ENCODE peak calls at places on chromosomes 2 and 18, in four cellular contexts. F is K562, Y is GM12878, M is HepG2. J is an unnamed sample.

GRCh38 chr2:174138161-174138560 is 110.2 kb downstream of the OLA1 start:
- DNase-seq in F (peak), Y (no peak), M (peak), J (no peak)

GRCh38 chr2:1582891-1583341 is 161.4 kb downstream of the PXDN start:
- DNase-seq in F (no peak), Y (no peak), M (no peak), J (no peak)

GRCh38 chr2:137467246-137467862 is 496.9 kb upstream of the HNMT start:
- DNase-seq in F (no peak), Y (peak), M (peak), J (peak)

GRCh38 chr18:80169607-80170006 is 60.5 kb downstream of the ADNP2 start:
- DNase-seq in F (no peak), Y (no peak), M (no peak), J (no peak)

GRCh38 chr2:241002275-241003046 is 4.0 kb downstream of the SNED1 start:
- DNase-seq in F (no peak), Y (no peak), M (no peak), J (no peak)

GRCh38 chr2:235765181-235765820 is 271.5 kb downstream of the AGAP1 start:
- DNase-seq in F (no peak), Y (no peak), M (no peak), J (no peak)

GRCh38 chr2:185436787-185437372 is 301.7 kb upstream of the FSIP2 start:
- DNase-seq in F (no peak), Y (no peak), M (no peak), J (no peak)

GRCh38 chr2:224837558-224837957 is 121.4 kb upstream of the CCDC195 start:
- DNase-seq in F (no peak), Y (no peak), M (no peak), J (no peak)

GRCh38 chr2:216713691-216714411 is 18.5 kb upstream of the IGFBP5 start:
- DNase-seq in F (no peak), Y (no peak), M (no peak), J (no peak)

GRCh38 chr2:30979822-30980245 is 158.4 kb downstream of the GALNT14 start:
- DNase-seq in F (no peak), Y (no peak), M (no peak), J (no peak)

GRCh38 chr2:236638707-236639106 is 69.1 kb downstream of the ACKR3 start:
- DNase-seq in F (no peak), Y (no peak), M (no peak), J (no peak)

DNA sequence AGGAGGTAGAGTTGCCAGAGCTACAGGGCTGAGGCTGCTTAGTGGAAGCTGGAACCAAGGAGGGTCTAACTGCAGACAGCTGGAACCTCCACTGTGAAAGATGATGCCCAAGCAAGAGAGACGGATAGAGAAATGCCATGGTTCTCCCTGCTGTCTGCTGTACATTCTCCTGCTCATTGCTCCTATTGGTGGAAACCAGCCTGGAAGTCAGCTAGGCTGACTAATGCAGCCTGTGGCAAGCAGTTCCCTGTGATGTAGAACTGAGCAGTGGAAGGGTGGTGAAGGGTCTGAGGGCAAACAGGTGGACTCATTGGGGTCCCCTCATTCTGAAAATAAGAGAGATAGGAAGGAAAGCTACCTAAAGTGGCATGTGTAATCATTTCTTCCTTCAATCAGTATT is 563.6 kb downstream of the SLC4A3 start:
- DNase-seq in F (no peak), Y (no peak), M (no peak), J (no peak)
- TF ChIP-seq USF2 in F (no peak), Y (no peak), M (no peak), J (no peak)

GRCh38 chr2:62147610-62148301 is 48.2 kb upstream of the B3GNT2 start:
- DNase-seq in F (no peak), Y (no peak), M (no peak), J (no peak)

GRCh38 chr2:62152000-62152399 is 43.9 kb upstream of the B3GNT2 start:
- DNase-seq in F (no peak), Y (no peak), M (no peak), J (no peak)

GRCh38 chr2:62150597-62151305 is 45.2 kb upstream of the B3GNT2 start:
- DNase-seq in F (no peak), Y (no peak), M (no peak), J (no peak)

GRCh38 chr2:62149708-62150107 is 46.2 kb upstream of the B3GNT2 start:
- DNase-seq in F (no peak), Y (no peak), M (no peak), J (no peak)

DNA sequence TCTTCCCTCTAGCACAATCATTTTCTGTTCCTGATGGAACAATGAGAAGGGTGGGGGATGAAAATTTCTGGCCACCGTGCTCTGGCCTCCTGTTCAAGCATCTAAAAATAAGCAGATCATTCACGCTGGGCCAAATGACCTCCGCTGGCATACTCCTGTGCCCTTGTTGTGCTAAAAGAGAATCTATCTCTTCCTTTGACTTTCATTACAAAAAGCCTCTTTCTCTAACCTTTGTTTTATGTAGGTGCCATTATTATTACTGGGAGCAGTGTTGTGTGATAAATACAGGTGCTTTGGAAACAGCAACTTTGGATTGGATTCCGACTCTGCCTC is 44.6 kb upstream of the B3GNT2 start:
- DNase-seq in F (no peak), Y (no peak), M (no peak), J (no peak)
- TF ChIP-seq SRF in F (no peak), Y (no peak), M (no peak), J (no peak)

DNA sequence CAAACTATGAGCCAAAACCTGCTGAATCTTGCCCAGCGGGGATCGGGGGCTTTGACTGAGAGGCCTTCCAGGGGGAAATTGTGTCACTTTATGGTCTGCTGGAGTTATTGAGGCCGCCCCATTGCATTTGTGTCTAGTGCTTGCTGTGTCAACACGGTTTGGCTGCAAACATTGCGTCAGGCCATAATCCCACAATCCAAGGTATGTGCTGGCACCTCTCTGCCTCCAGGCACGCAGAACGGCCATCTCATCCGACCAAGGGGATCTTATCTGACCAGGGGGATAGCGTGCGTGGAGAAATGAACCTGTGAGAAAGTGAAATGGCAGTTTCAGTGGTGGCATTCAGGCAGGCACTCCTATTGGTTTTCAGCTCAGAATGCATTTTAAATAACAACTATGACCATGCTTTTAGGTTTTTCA is 18.1 kb upstream of the LYPD6B start:
- DNase-seq in F (no peak), Y (peak), M (peak), J (no peak)
- TF ChIP-seq CREB1 in F (no peak), Y (no peak), M (no peak), J (no peak)

DNA sequence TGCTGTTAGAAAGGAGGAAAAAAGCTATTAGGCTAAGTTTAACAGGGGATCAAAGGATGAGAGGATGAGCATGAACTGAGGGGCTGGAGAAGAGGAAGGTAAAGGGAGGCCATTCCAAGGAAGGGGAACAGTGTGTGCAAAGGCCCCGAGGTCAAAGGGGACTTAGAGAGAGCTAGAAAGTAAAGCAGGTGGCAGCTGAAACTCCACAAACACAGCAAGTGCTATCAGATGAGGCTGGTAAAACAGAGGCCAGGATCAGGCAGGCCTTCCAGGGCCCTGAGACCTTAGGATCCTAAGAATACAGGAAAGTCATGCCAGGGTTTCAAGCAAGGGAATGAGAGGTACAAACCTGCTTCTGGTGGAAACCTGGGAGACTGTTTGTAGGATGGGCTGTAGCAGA is 5.8 kb downstream of the HDAC4 start:
- DNase-seq in F (no peak), Y (no peak), M (no peak), J (no peak)
- TF ChIP-seq USF2 in F (no peak), Y (no peak), M (no peak), J (no peak)

GRCh38 chr2:155633060-155633839 is 699.3 kb downstream of the NR4A2 start:
- DNase-seq in F (no peak), Y (no peak), M (no peak), J (no peak)
- TF ChIP-seq SRF in F (no peak), Y (no peak), M (no peak), J (no peak)

DNA sequence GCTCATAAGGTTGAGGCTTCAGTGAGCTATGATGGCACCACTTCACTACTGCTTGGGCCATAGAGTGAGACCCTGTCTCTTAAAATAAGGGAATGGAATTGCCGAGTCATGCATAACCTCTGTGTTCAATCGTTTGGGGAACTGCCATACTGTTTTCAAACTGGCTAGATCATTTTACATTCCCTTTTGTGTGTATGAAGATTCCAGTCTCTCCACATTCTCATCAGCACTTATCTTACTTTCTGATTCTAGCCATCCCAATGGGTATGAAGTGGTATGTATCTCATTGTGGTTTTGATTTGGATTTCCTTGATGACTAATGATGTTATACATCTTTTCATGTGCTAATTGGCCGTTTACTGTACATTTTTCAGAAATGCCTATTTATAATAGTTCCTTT is 23.7 kb downstream of the MARCHF7 start:
- DNase-seq in F (no peak), Y (no peak), M (no peak), J (no peak)
- TF ChIP-seq CREB1 in F (no peak), Y (no peak), M (no peak), J (no peak)

J was measured in H1.